ENCODE peak calls at places on chromosome 5, in six cellular contexts. L is HTR-8/SVneo; M is NCI-H1694 treated with DMSO at 0.1 percent for 48 hours; T is GM19239; R is neural crest cell; Y is CD4-positive, alpha-beta T cell. A is an unnamed sample.

GRCh38 chr5:1763548-1763911 is 36.1 kb downstream of the MRPL36 start:
- DNase-seq in M (no peak), T (peak), L (peak), R (peak), Y (peak), A (peak)

GRCh38 chr5:69032009-69032408 is 61.8 kb upstream of the SLC30A5 start:
- DNase-seq in Y (no peak), L (no peak), R (no peak), M (no peak), T (no peak), A (no peak)

GRCh38 chr5:107542831-107543231 is 127.9 kb downstream of the EFNA5 start:
- DNase-seq in M (peak), R (no peak), T (no peak), Y (no peak), L (peak), A (peak)

GRCh38 chr5:178466342-178466741 is 123.9 kb downstream of the COL23A1 start:
- DNase-seq in L (no peak), Y (no peak), R (no peak), M (no peak), T (no peak), A (no peak)

GRCh38 chr5:103706939-103707682 is 144.5 kb upstream of the NUDT12 start:
- DNase-seq in M (no peak), T (no peak), R (no peak), L (no peak), Y (no peak), A (no peak)

GRCh38 chr5:81371354-81371876 is 22.5 kb downstream of the ACOT12 start:
- DNase-seq in M (no peak), Y (no peak), T (no peak), L (no peak), R (no peak), A (no peak)

GRCh38 chr5:16916262-16916878 is 19.7 kb downstream of the MYO10 start:
- DNase-seq in M (no peak), R (no peak), T (no peak), Y (no peak), L (peak), A (peak)

GRCh38 chr5:96226941-96227552 is 206.0 kb downstream of the PCSK1 start:
- DNase-seq in M (no peak), R (no peak), T (no peak), Y (no peak), L (peak), A (peak)

GRCh38 chr5:144120781-144121180 is 49.7 kb downstream of the YIPF5 start:
- DNase-seq in M (no peak), T (no peak), L (no peak), R (no peak), Y (no peak), A (no peak)

GRCh38 chr5:88665750-88666215 is 217.2 kb downstream of the MEF2C start:
- DNase-seq in R (no peak), Y (no peak), M (no peak), T (no peak), L (no peak), A (no peak)

GRCh38 chr5:61167382-61167781 is 5.1 kb upstream of the SMIM15 start:
- DNase-seq in M (peak), T (no peak), Y (no peak), R (no peak), L (peak), A (peak)

GRCh38 chr5:171386006-171386671 is 1.5 kb upstream of the NPM1 start:
- DNase-seq in L (no peak), R (no peak), Y (no peak), M (no peak), T (no peak), A (no peak)

GRCh38 chr5:39376293-39376714 is 12.0 kb upstream of the C9 start:
- DNase-seq in Y (peak), M (peak), T (peak), L (peak), R (peak), A (peak)

GRCh38 chr5:73969195-73970059 is 343.4 kb downstream of the ARHGEF28 start:
- DNase-seq in Y (no peak), M (no peak), L (no peak), R (no peak), T (no peak), A (no peak)

GRCh38 chr5:142032747-142033631 is 20.2 kb upstream of the GNPDA1 start:
- DNase-seq in Y (no peak), L (no peak), T (no peak), R (no peak), M (no peak), A (no peak)

GRCh38 chr5:169628891-169629290 is 8.2 kb upstream of the DOCK2 start:
- DNase-seq in R (no peak), M (no peak), Y (no peak), T (no peak), L (no peak), A (peak)

GRCh38 chr5:143011621-143012020 is 241.4 kb downstream of the ARHGAP26 start:
- DNase-seq in Y (no peak), T (no peak), L (peak), R (no peak), M (no peak), A (peak)

GRCh38 chr5:68048529-68048928 is 167.0 kb upstream of the PIK3R1 start:
- DNase-seq in L (no peak), T (no peak), M (no peak), R (no peak), Y (no peak), A (no peak)

GRCh38 chr5:37226377-37226776 is 22.8 kb downstream of the CPLANE1 start:
- DNase-seq in L (no peak), M (no peak), T (no peak), R (no peak), Y (no peak), A (no peak)

GRCh38 chr5:113503146-113503545 is 10.3 kb upstream of the YTHDC2 start:
- DNase-seq in R (no peak), Y (no peak), M (no peak), T (no peak), L (no peak), A (no peak)

GRCh38 chr5:150085950-150086715 is at the start of gene CSF1R:
- DNase-seq in M (no peak), L (no peak), Y (no peak), T (no peak), R (no peak), A (no peak)

GRCh38 chr5:76807296-76807695 is 11.5 kb upstream of the F2RL1 start:
- DNase-seq in M (no peak), R (no peak), T (no peak), Y (no peak), L (peak), A (peak)

GRCh38 chr5:9507974-9508373 is 37.9 kb downstream of the SEMA5A start:
- DNase-seq in T (no peak), M (no peak), L (peak), Y (no peak), R (no peak), A (peak)

GRCh38 chr5:558871-559503 is 34.7 kb upstream of the SLC9A3 start:
- DNase-seq in Y (no peak), L (no peak), M (no peak), T (no peak), R (no peak), A (no peak)

GRCh38 chr5:133848306-133848924 is 120.0 kb downstream of the C5orf15 start:
- DNase-seq in R (no peak), M (no peak), Y (no peak), L (no peak), T (no peak), A (peak)

GRCh38 chr5:154677921-154678320 is 77.3 kb upstream of the LARP1 start:
- DNase-seq in R (no peak), T (no peak), L (no peak), Y (no peak), M (no peak), A (peak)

GRCh38 chr5:16427572-16427971 is 38.0 kb downstream of the ZNF622 start:
- DNase-seq in T (no peak), R (no peak), Y (no peak), L (no peak), M (no peak), A (no peak)

GRCh38 chr5:179124853-179125788 is 64.9 kb downstream of the ZNF354C start:
- DNase-seq in L (no peak), R (no peak), M (no peak), Y (no peak), T (no peak), A (no peak)

GRCh38 chr5:143938230-143938629 is 126.3 kb downstream of the HMHB1 start:
- DNase-seq in R (no peak), T (no peak), Y (no peak), L (no peak), M (no peak), A (no peak)

GRCh38 chr5:139543423-139543991 is 17.6 kb upstream of the UBE2D2 start:
- DNase-seq in L (no peak), T (peak), R (peak), Y (peak), M (no peak), A (peak)

GRCh38 chr5:157388148-157388547 is 71.9 kb upstream of the NIPAL4 start:
- DNase-seq in M (peak), T (no peak), R (no peak), L (no peak), Y (no peak), A (peak)

GRCh38 chr5:24691073-24691472 is 46.3 kb upstream of the CDH10 start:
- DNase-seq in R (no peak), T (no peak), Y (no peak), M (no peak), L (no peak), A (no peak)

GRCh38 chr5:10564838-10565784 is 1.2 kb downstream of the ANKRD33B start:
- DNase-seq in Y (no peak), T (no peak), L (no peak), M (no peak), R (no peak), A (no peak)

A was measured in fibroblast of lung.